ENCODE peak calls at places on chromosomes 5 and 9, in nine cellular contexts. U, T, H, S, R, C, X, I and L are unnamed samples.

GRCh38 chr5:178201927-178202235 is 2.5 kb upstream of the HNRNPAB start:
- DNase-seq in U (no peak), T (no peak), H (no peak), S (no peak), R (no peak), C (no peak), X (no peak), I (no peak), L (no peak)

GRCh38 chr5:978051-978450 is 30.6 kb upstream of the NKD2 start:
- DNase-seq in U (no peak), T (no peak), H (no peak), S (no peak), R (no peak), C (no peak), X (no peak), I (no peak), L (peak)

GRCh38 chr9:93209097-93209496 is 25.2 kb downstream of the WNK2 start:
- DNase-seq in U (no peak), T (no peak), H (no peak), S (no peak), R (no peak), C (no peak), X (no peak), I (no peak), L (no peak)

GRCh38 chr5:153907170-153907775 is 131.4 kb downstream of the FAM114A2 start:
- DNase-seq in U (no peak), T (no peak), H (no peak), S (no peak), R (peak), C (no peak), X (no peak), I (no peak), L (no peak)

GRCh38 chr5:138949223-138949574 is 74.1 kb upstream of the LRRTM2 start:
- DNase-seq in U (no peak), T (no peak), H (no peak), S (no peak), R (no peak), C (no peak), X (no peak), I (peak), L (peak)

GRCh38 chr5:5678909-5679308 is 256.4 kb downstream of the ICE1 start:
- DNase-seq in U (no peak), T (no peak), H (no peak), S (no peak), R (no peak), C (no peak), X (no peak), I (no peak), L (peak)

GRCh38 chr9:130448035-130448624 is 3.4 kb downstream of the ASS1 start:
- DNase-seq in U (no peak), T (no peak), H (no peak), S (peak), R (peak), C (peak), X (no peak), I (no peak), L (no peak)

GRCh38 chr5:89300426-89300970 is 417.5 kb upstream of the MEF2C start:
- DNase-seq in U (no peak), T (no peak), H (no peak), S (no peak), R (no peak), C (no peak), X (no peak), I (no peak), L (no peak)

GRCh38 chr5:173454381-173454763 is 126.2 kb upstream of the STC2 start:
- DNase-seq in U (no peak), T (no peak), H (no peak), S (no peak), R (peak), C (peak), X (no peak), I (no peak), L (no peak)

GRCh38 chr9:106450549-106450948 is 412.4 kb upstream of the ZNF462 start:
- DNase-seq in U (no peak), T (no peak), H (no peak), S (no peak), R (no peak), C (no peak), X (no peak), I (no peak), L (no peak)

GRCh38 chr9:136201609-136202448 is 3.1 kb downstream of the LHX3 start:
- DNase-seq in U (no peak), T (no peak), H (no peak), S (no peak), R (no peak), C (peak), X (no peak), I (no peak), L (no peak)

GRCh38 chr9:90445391-90445790 is 197.2 kb downstream of the DIRAS2 start:
- DNase-seq in U (no peak), T (no peak), H (no peak), S (no peak), R (no peak), C (no peak), X (no peak), I (no peak), L (no peak)

GRCh38 chr5:149604321-149604720 is 23.0 kb downstream of the ARHGEF37 start:
- DNase-seq in U (no peak), T (no peak), H (no peak), S (no peak), R (no peak), C (no peak), X (no peak), I (no peak), L (no peak)

GRCh38 chr9:137376386-137376785 is 46.6 kb downstream of the EXD3 start:
- DNase-seq in U (no peak), T (no peak), H (no peak), S (no peak), R (no peak), C (no peak), X (no peak), I (no peak), L (no peak)

GRCh38 chr5:153122416-153122815 is 368.1 kb upstream of the GRIA1 start:
- DNase-seq in U (no peak), T (no peak), H (no peak), S (peak), R (no peak), C (no peak), X (no peak), I (no peak), L (no peak)

GRCh38 chr9:5450360-5451051 is at the start of gene CD274:
- DNase-seq in U (peak), T (peak), H (peak), S (peak), R (peak), C (peak), X (peak), I (peak), L (peak)

GRCh38 chr5:1663186-1663585 is 136.5 kb downstream of the MRPL36 start:
- DNase-seq in U (no peak), T (no peak), H (no peak), S (no peak), R (no peak), C (no peak), X (no peak), I (no peak), L (no peak)

GRCh38 chr5:54443264-54443663 is 12.2 kb upstream of the HSPB3 start:
- DNase-seq in U (no peak), T (no peak), H (no peak), S (no peak), R (peak), C (peak), X (no peak), I (no peak), L (no peak)

GRCh38 chr9:136093331-136093986 is 1.6 kb downstream of the NACC2 start:
- DNase-seq in U (no peak), T (no peak), H (no peak), S (no peak), R (peak), C (peak), X (no peak), I (no peak), L (no peak)

GRCh38 chr9:130478731-130479575 is 34.2 kb downstream of the ASS1 start:
- DNase-seq in U (no peak), T (no peak), H (no peak), S (no peak), R (no peak), C (no peak), X (no peak), I (no peak), L (no peak)

GRCh38 chr5:180090769-180091546 is 19.4 kb upstream of the RNF130 start:
- DNase-seq in U (peak), T (no peak), H (no peak), S (no peak), R (peak), C (peak), X (no peak), I (peak), L (no peak)

GRCh38 chr9:18012170-18012569 is 433.3 kb downstream of the SH3GL2 start:
- DNase-seq in U (no peak), T (no peak), H (no peak), S (no peak), R (no peak), C (no peak), X (no peak), I (no peak), L (no peak)

GRCh38 chr5:149757186-149757950 is 27.3 kb downstream of the PPARGC1B start:
- DNase-seq in U (no peak), T (no peak), H (no peak), S (no peak), R (no peak), C (no peak), X (no peak), I (no peak), L (no peak)

GRCh38 chr9:6506571-6506970 is 93.6 kb downstream of the UHRF2 start:
- DNase-seq in U (no peak), T (no peak), H (no peak), S (no peak), R (peak), C (no peak), X (no peak), I (no peak), L (no peak)

GRCh38 chr5:178627259-178627598 is 379 bp upstream of the CLK4 start:
- DNase-seq in U (no peak), T (no peak), H (no peak), S (no peak), R (no peak), C (no peak), X (no peak), I (no peak), L (no peak)

GRCh38 chr5:144547098-144547499 is 376.4 kb downstream of the KCTD16 start:
- DNase-seq in U (no peak), T (no peak), H (no peak), S (no peak), R (peak), C (peak), X (no peak), I (no peak), L (no peak)

GRCh38 chr5:180816608-180817534 is 14.3 kb upstream of the MGAT1 start:
- DNase-seq in U (no peak), T (no peak), H (no peak), S (no peak), R (no peak), C (peak), X (no peak), I (no peak), L (peak)

GRCh38 chr5:107213025-107213424 is 457.7 kb downstream of the EFNA5 start:
- DNase-seq in U (no peak), T (no peak), H (no peak), S (no peak), R (no peak), C (no peak), X (no peak), I (no peak), L (no peak)

GRCh38 chr9:131610231-131610761 is 65.0 kb downstream of the PRRT1B start:
- DNase-seq in U (no peak), T (no peak), H (no peak), S (no peak), R (peak), C (no peak), X (no peak), I (no peak), L (peak)

GRCh38 chr9:135515083-135515511 is 6.1 kb upstream of the LCN1 start:
- DNase-seq in U (no peak), T (no peak), H (no peak), S (no peak), R (no peak), C (no peak), X (no peak), I (peak), L (peak)

GRCh38 chr9:137278913-137279711 is 1.6 kb downstream of the TOR4A start:
- DNase-seq in U (no peak), T (no peak), H (no peak), S (no peak), R (no peak), C (no peak), X (no peak), I (no peak), L (no peak)

GRCh38 chr5:191036-191948 is at the start of gene LRRC14B:
- DNase-seq in U (no peak), T (no peak), H (no peak), S (peak), R (no peak), C (no peak), X (no peak), I (no peak), L (no peak)

GRCh38 chr5:178590141-178590923 is at the start of gene COL23A1:
- DNase-seq in U (peak), T (no peak), H (peak), S (no peak), R (peak), C (peak), X (peak), I (peak), L (peak)

GRCh38 chr5:139058121-139058520 is 140.0 kb downstream of the SIL1 start:
- DNase-seq in U (no peak), T (no peak), H (no peak), S (no peak), R (peak), C (peak), X (no peak), I (no peak), L (no peak)